ENCODE peak calls at places on chromosomes 5 and 9, in four cellular contexts. I, P, H and X are unnamed samples.

GRCh38 chr5:98796197-98796972 is 22.9 kb downstream of the RGMB start:
- DNase-seq in I (peak; percentile 58), P (peak; percentile 17), H (peak; percentile 4), X (no peak)

GRCh38 chr9:3931996-3932906 is 367.6 kb downstream of the GLIS3 start:
- DNase-seq in I (peak; percentile 83), P (no peak), H (no peak), X (no peak)

GRCh38 chr5:157431544-157432200 is 28.3 kb upstream of the NIPAL4 start:
- DNase-seq in I (peak; percentile 63), P (no peak), H (peak; percentile 45), X (peak; percentile 9)

GRCh38 chr5:57495285-57495684 is 12.7 kb upstream of the ACTBL2 start:
- DNase-seq in I (no peak), P (no peak), H (no peak), X (no peak)

GRCh38 chr5:115209279-115209678 is 39.6 kb upstream of the TRIM36 start:
- DNase-seq in I (peak; percentile 79), P (no peak), H (no peak), X (no peak)

GRCh38 chr9:132615822-132616221 is 33.4 kb downstream of the BARHL1 start:
- DNase-seq in I (no peak), P (no peak), H (no peak), X (no peak)

GRCh38 chr9:125141251-125141650 is 2.1 kb downstream of the SCAI start:
- DNase-seq in I (peak; percentile 44), P (no peak), H (no peak), X (no peak)

GRCh38 chr5:34501840-34502239 is 154.3 kb upstream of the RAI14 start:
- DNase-seq in I (no peak), P (no peak), H (no peak), X (no peak)

GRCh38 chr9:77598510-77598909 is 49.6 kb downstream of the GNA14 start:
- DNase-seq in I (peak; percentile 45), P (no peak), H (peak; percentile 90), X (peak; percentile 50)

GRCh38 chr5:62124266-62124665 is 181.7 kb upstream of the KIF2A start:
- DNase-seq in I (no peak), P (no peak), H (peak; percentile 77), X (no peak)

GRCh38 chr9:84166828-84167400 is 173.6 kb downstream of the SLC28A3 start:
- DNase-seq in I (no peak), P (no peak), H (no peak), X (no peak)

GRCh38 chr9:129140397-129141065 is 29.3 kb downstream of the PTPA start:
- DNase-seq in I (peak; percentile 46), P (no peak), H (peak; percentile 81), X (peak; percentile 7)

GRCh38 chr9:33138768-33139167 is 28.4 kb downstream of the B4GALT1 start:
- DNase-seq in I (no peak), P (no peak), H (no peak), X (no peak)

GRCh38 chr9:90300901-90301688 is 341.5 kb downstream of the DIRAS2 start:
- DNase-seq in I (peak; percentile 88), P (no peak), H (no peak), X (no peak)

GRCh38 chr9:94593459-94594345 is at the start of gene FBP2:
- DNase-seq in I (no peak), P (no peak), H (no peak), X (no peak)

GRCh38 chr5:72598461-72599433 is 91.5 kb upstream of the ZNF366 start:
- DNase-seq in I (peak; percentile 86), P (no peak), H (no peak), X (no peak)

GRCh38 chr5:113271015-113271414 is 163.8 kb downstream of the TSSK1B start:
- DNase-seq in I (peak; percentile 67), P (no peak), H (no peak), X (no peak)

GRCh38 chr5:55865831-55866230 is 14.7 kb downstream of the IL31RA start:
- DNase-seq in I (peak; percentile 58), P (no peak), H (no peak), X (no peak)

GRCh38 chr9:104093162-104093561 is 947 bp upstream of the SMC2 start:
- DNase-seq in I (peak; percentile 34), P (no peak), H (peak; percentile 71), X (no peak)

GRCh38 chr9:12774861-12775367 is at the start of gene LURAP1L:
- DNase-seq in I (peak; percentile 84), P (no peak), H (peak; percentile 57), X (peak; percentile 66)

GRCh38 chr9:95090871-95091573 is 226.5 kb downstream of the FANCC start:
- DNase-seq in I (no peak), P (no peak), H (no peak), X (no peak)

GRCh38 chr5:74382864-74383618 is 257.5 kb downstream of the ENC1 start:
- DNase-seq in I (peak; percentile 70), P (no peak), H (no peak), X (no peak)

GRCh38 chr9:33263131-33263935 is 1.2 kb downstream of the BAG1 start:
- DNase-seq in I (peak; percentile 62), P (no peak), H (peak; percentile 47), X (no peak)